ENCODE peak calls at places on chromosomes 2 and 18, in nine cellular contexts. Y, B, I, F, D, P, S, E and Q are unnamed samples. For H3K4me1, the result is how much of the 10 kb centered on the place peaks cover.

GRCh38 chr2:240156026-240156390 is 15.6 kb upstream of the OTOS start:
- DNase-seq in Y (no peak), B (no peak), I (no peak), F (no peak), D (no peak), P (no peak), S (peak), E (no peak), Q (no peak)

GRCh38 chr2:159168707-159169106 is 117.8 kb downstream of the WDSUB1 start:
- DNase-seq in Y (no peak), B (no peak), I (no peak), F (no peak), D (no peak), P (no peak), S (no peak), E (no peak), Q (no peak)

GRCh38 chr2:20822535-20823490 is at the start of gene LDAH:
- DNase-seq in Y (peak), B (peak), I (peak), F (peak), D (peak), P (peak), S (peak), E (peak), Q (peak)

GRCh38 chr2:181103659-181104058 is 123.3 kb downstream of the UBE2E3 start:
- DNase-seq in Y (no peak), B (no peak), I (no peak), F (no peak), D (no peak), P (no peak), S (no peak), E (no peak), Q (no peak)

GRCh38 chr2:11577101-11577883 is 43.4 kb downstream of the GREB1 start:
- DNase-seq in Y (no peak), B (no peak), I (no peak), F (no peak), D (no peak), P (no peak), S (peak), E (no peak), Q (no peak)

GRCh38 chr2:164657129-164657528 is 35.8 kb upstream of the GRB14 start:
- DNase-seq in Y (no peak), B (no peak), I (no peak), F (no peak), D (no peak), P (no peak), S (no peak), E (no peak), Q (no peak)

GRCh38 chr2:241837197-241837596 is 21.5 kb downstream of the PDCD1 start:
- DNase-seq in Y (no peak), B (no peak), I (no peak), F (no peak), D (no peak), P (no peak), S (no peak), E (no peak), Q (no peak)

GRCh38 chr2:240991378-240992263 is 6.8 kb upstream of the SNED1 start:
- DNase-seq in Y (peak), B (peak), I (peak), F (peak), D (no peak), P (peak), S (peak), E (peak), Q (no peak)

GRCh38 chr18:76687271-76688006 is 134.9 kb upstream of the ZNF236 start:
- DNase-seq in Y (no peak), B (no peak), I (peak), F (no peak), D (no peak), P (no peak), S (no peak), E (no peak), Q (no peak)

GRCh38 chr2:240622631-240623235 is 2.5 kb upstream of the GPR35 start:
- DNase-seq in Y (no peak), B (peak), I (no peak), F (peak), D (no peak), P (peak), S (peak), E (no peak), Q (peak)

GRCh38 chr2:54657664-54658083 is 65.8 kb upstream of the EML6 start:
- DNase-seq in Y (peak), B (peak), I (peak), F (no peak), D (peak), P (no peak), S (peak), E (peak), Q (no peak)

GRCh38 chr18:77866309-77866708 is 616.7 kb downstream of the GALR1 start:
- DNase-seq in Y (no peak), B (no peak), I (no peak), F (no peak), D (no peak), P (no peak), S (no peak), E (no peak), Q (no peak)

GRCh38 chr2:5969301-5969700 is 277.1 kb downstream of the SOX11 start:
- DNase-seq in Y (no peak), B (no peak), I (no peak), F (no peak), D (no peak), P (peak), S (no peak), E (no peak), Q (no peak)

GRCh38 chr18:39796413-39796812 is 2158.6 kb upstream of the PIK3C3 start:
- DNase-seq in Y (peak), B (no peak), I (no peak), F (no peak), D (no peak), P (no peak), S (no peak), E (no peak), Q (no peak)

GRCh38 chr2:184599054-184599874 is 935 bp downstream of the ZNF804A start:
- DNase-seq in Y (no peak), B (no peak), I (no peak), F (no peak), D (no peak), P (peak), S (no peak), E (no peak), Q (no peak)

GRCh38 chr2:186919272-186919671 is 70.3 kb upstream of the ZSWIM2 start:
- DNase-seq in Y (no peak), B (no peak), I (no peak), F (no peak), D (no peak), P (no peak), S (no peak), E (no peak), Q (no peak)

GRCh38 chr2:25740810-25741381 is 67.5 kb upstream of the DTNB start:
- DNase-seq in Y (no peak), B (no peak), I (no peak), F (no peak), D (peak), P (no peak), S (no peak), E (no peak), Q (no peak)

GRCh38 chr2:37831081-37831780 is 93.9 kb upstream of the RMDN2 start:
- DNase-seq in Y (no peak), B (peak), I (no peak), F (no peak), D (no peak), P (no peak), S (no peak), E (no peak), Q (no peak)

GRCh38 chr18:49048361-49048760 is 97.6 kb upstream of the SMAD7 start:
- DNase-seq in Y (no peak), B (no peak), I (no peak), F (no peak), D (no peak), P (no peak), S (no peak), E (no peak), Q (no peak)

GRCh38 chr18:75405341-75405740 is 22.2 kb downstream of the SMIM21 start:
- DNase-seq in Y (no peak), B (no peak), I (no peak), F (no peak), D (no peak), P (no peak), S (no peak), E (no peak), Q (no peak)

DNA sequence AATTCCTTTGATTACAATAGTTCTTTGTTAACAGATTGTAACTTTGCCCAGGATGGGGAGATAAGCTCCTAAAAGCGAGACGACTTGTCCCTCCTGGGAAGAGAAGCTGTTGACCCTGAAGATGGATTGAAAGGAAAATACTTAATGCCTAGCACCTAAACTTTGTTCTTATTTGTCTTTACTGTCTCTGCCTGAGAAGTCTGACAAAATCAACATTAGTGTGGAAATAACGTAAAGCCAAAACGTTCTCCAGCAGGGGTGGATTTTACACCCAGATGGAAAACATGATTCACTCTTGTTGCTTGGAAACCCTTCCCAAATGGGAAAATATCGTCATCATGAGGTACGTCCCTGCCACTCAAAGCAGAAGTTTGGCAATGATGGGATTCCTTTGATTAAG is 450.1 kb downstream of the SLC4A3 start:
- DNase-seq in Y (no peak), B (no peak), I (no peak), F (no peak), D (no peak), P (no peak), S (no peak), E (peak), Q (no peak)
- H3K4me1 ChIP-seq in Y (under half), B (under half), I (under half), F (under half), D (under half), P (under half), S (under half), E (under half), Q (under half)

DNA sequence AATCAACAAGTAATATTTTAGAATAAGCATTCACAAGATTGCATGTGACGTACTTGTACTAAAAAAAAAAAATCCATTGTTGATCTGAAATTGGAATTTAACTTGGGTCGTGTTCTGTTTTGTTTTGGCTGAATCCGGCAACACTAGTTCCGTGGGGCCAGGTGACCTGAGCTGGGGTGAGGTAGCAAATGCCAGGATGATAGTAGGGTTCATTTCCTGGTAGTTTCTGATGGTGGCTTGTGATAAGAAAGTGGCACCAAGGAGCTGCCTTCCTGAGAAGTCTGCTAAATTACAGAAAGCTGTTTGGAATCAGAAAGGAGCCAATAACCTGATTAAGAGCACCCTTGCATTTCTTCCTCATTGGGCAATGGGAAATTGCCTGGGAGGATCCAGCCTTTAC is 126.4 kb upstream of the DLX2 start:
- DNase-seq in Y (no peak), B (no peak), I (no peak), F (no peak), D (no peak), P (no peak), S (no peak), E (no peak), Q (no peak)
- H3K27ac ChIP-seq in Y (no peak), B (no peak), I (peak), F (peak), D (no peak), P (no peak), S (no peak), E (peak), Q (no peak)

DNA sequence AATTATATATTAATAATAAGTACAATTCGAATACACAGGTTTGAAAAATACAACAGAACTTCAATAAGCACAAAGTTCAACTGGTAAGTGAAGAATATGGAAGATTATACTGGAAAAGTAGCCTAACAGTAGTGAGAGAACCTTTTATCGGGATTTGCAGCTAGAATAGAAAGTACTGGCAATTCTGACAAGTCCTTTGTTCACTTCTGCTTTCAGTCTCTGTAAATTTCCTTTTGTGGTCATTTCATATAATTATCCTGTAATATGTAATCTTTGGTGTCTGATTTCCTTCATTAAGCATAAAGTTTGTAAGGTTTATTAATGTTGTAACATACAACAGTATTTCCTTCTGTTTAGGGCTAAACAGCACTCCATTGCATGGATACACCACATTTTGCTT is 67.2 kb downstream of the CUL3 start:
- DNase-seq in Y (no peak), B (no peak), I (no peak), F (no peak), D (no peak), P (no peak), S (no peak), E (no peak), Q (no peak)
- H3K4me1 ChIP-seq in Y (under half), B (under half), I (under half), F (half or more), D (under half), P (under half), S (under half), E (under half), Q (under half)

GRCh38 chr18:56891870-56892269 is 240.7 kb downstream of the WDR7 start:
- DNase-seq in Y (no peak), B (no peak), I (no peak), F (no peak), D (no peak), P (no peak), S (no peak), E (no peak), Q (no peak)
- H3K27ac ChIP-seq in Y (no peak), B (no peak), I (no peak), F (no peak), D (no peak), P (no peak), S (no peak), E (no peak), Q (no peak)

GRCh38 chr2:138029238-138029637 is 65.0 kb downstream of the HNMT start:
- DNase-seq in Y (no peak), B (peak), I (no peak), F (no peak), D (no peak), P (no peak), S (no peak), E (peak), Q (no peak)
- H3K4me1 ChIP-seq in Y (under half), B (under half), I (under half), F (under half), D (under half), P (under half), S (under half), E (under half), Q (under half)

GRCh38 chr18:23106575-23106974 is 28.7 kb upstream of the CABLES1 start:
- DNase-seq in Y (peak), B (no peak), I (no peak), F (no peak), D (no peak), P (no peak), S (no peak), E (no peak), Q (no peak)
- H3K27ac ChIP-seq in Y (no peak), B (no peak), I (no peak), F (no peak), D (no peak), P (no peak), S (no peak), E (no peak), Q (no peak)